ENCODE peak calls at places on chromosomes 16 and 17, in four cellular contexts. Q is GM23248, O is neuronal stem cell, R is psoas muscle. C is an unnamed sample. For H3K4me1 and H3K36me3, the result is how much of the 10 kb centered on the place peaks cover.

GRCh38 chr17:57579245-57579644 is 165.9 kb downstream of the CCDC182 start:
- DNase-seq in Q (no peak), O (no peak), R (no peak), C (no peak)

GRCh38 chr17:59840329-59840907 is 52.3 kb downstream of the TUBD1 start:
- DNase-seq in Q (peak), O (no peak), R (no peak), C (no peak)

GRCh38 chr16:21949713-21950260 is 3.4 kb upstream of the UQCRC2 start:
- DNase-seq in Q (no peak), O (no peak), R (no peak), C (no peak)

GRCh38 chr17:59695943-59696681 is 11.1 kb downstream of the PTRH2 start:
- DNase-seq in Q (peak), O (no peak), R (no peak), C (no peak)

GRCh38 chr16:23976091-23977001 is 140.6 kb downstream of the PRKCB start:
- DNase-seq in Q (no peak), O (no peak), R (no peak), C (no peak)

GRCh38 chr17:81635973-81636504 is 873 bp downstream of the NPLOC4 start:
- DNase-seq in Q (peak), O (no peak), R (no peak), C (no peak)

GRCh38 chr17:42163113-42163512 is 8.3 kb upstream of the RAB5C start:
- DNase-seq in Q (no peak), O (no peak), R (no peak), C (no peak)

GRCh38 chr16:4990415-4990814 is 32.3 kb downstream of the SEC14L5 start:
- DNase-seq in Q (no peak), O (no peak), R (no peak), C (no peak)

GRCh38 chr17:19002191-19002590 is 2.4 kb downstream of the FAM83G start:
- DNase-seq in Q (peak), O (no peak), R (no peak), C (no peak)

GRCh38 chr17:73956595-73957465 is 246.6 kb upstream of the RPL38 start:
- DNase-seq in Q (peak), O (peak), R (no peak), C (peak)

DNA sequence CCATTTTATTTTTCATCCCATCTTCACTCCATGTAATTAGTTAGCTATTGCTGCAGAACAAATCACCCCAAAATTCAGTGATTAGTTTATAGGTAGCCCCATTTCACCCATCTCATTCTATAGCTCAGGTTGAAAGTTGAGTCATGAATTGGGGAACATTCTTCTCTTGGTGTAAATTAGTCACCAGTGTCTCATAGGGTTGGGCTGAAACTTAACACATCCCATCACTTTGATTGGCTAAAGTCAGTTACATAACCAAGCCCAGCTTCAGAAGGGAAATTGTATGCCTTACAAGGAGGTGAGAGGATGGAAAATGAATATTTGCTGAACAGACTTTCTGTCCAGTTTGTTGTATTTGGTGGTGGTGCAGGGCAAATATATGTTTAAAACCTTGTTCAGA is 477.5 kb downstream of the WWOX start:
- DNase-seq in Q (no peak), O (no peak), R (no peak), C (no peak)
- H3K4me1 ChIP-seq in Q (under half), O (under half), R (under half), C (under half)

DNA sequence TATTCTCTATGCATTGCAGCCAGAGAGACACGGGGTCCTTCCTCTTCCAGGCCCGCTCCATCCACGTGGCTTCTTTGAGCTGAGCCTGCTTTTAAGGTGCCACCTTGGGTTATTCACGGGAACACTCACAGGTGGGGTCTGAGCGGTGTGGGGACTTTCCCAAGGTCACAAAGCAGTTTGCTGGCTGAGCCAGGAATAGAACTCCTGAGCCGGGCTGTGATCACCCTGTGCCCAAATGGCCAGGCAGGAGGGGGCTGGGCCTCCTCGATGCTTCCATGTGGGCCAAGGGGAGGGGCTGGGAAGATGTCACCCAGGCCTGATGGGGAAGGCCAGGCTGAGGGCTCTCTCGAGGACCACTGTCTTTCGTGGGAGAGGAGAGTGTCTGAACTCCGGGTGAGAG is 13.0 kb upstream of the GSE1 start:
- DNase-seq in Q (no peak), O (no peak), R (no peak), C (no peak)
- H3K27ac ChIP-seq in Q (no peak), O (no peak), R (peak), C (no peak)

GRCh38 chr16:85665929-85666328 is 22.8 kb downstream of the GINS2 start:
- DNase-seq in Q (no peak), O (no peak), R (peak), C (no peak)

GRCh38 chr16:85665373-85665740 is 23.4 kb downstream of the GINS2 start:
- DNase-seq in Q (no peak), O (no peak), R (no peak), C (no peak)

GRCh38 chr16:85668676-85669424 is 19.9 kb downstream of the GINS2 start:
- DNase-seq in Q (no peak), O (no peak), R (peak), C (no peak)

GRCh38 chr16:85667841-85668413 is 20.8 kb downstream of the GINS2 start:
- DNase-seq in Q (no peak), O (no peak), R (peak), C (no peak)

GRCh38 chr16:85667261-85667660 is 21.5 kb downstream of the GINS2 start:
- DNase-seq in Q (no peak), O (no peak), R (no peak), C (no peak)
- H3K36me3 ChIP-seq in Q (under half), O (half or more), R (half or more), C (half or more)

DNA sequence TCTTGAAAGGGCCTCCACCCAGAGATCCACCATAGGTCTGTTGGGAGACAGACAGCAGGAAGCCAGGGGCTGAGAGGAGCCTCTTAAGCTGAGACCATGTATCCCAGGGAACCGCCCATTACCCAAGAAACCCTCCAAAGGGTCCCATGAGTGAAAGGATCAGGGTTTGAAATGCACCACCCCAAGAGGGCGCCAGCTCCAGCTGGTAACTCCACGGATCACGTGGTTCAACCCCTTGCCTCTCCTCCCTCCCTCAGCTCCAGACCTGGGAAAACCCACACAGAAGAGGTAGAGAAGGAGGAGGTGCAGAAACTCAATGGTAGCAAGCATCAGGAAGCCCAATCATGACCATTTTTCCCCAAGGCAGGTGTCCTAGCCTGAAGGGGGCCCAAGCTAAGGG is 148.7 kb downstream of the AIPL1 start:
- DNase-seq in Q (no peak), O (no peak), R (no peak), C (peak)
- H3K4me1 ChIP-seq in Q (under half), O (under half), R (under half), C (under half)

DNA sequence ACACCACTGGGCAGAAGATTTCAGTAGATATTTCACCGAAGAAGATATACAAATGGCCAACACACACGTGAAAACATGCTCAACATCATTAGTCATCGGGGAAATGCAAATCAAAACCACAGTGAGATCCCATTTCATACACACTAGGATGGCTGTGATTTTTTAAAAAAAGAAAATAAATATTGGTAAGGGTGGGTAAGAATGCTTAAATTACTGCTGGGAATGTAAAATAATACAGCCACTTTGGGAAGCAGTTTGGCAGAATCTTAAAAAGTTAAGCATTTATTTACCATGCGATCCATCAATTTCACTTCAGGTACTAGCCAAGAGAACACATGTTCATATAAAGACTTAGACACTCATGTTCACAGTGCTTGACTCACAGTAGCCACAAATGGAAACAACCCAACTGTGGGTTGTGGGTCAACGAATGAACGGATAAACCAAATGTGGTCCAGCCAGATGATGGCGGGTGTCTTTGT is 6.5 kb upstream of the C16orf74 start:
- DNase-seq in Q (peak), O (no peak), R (no peak), C (no peak)
- H3K27ac ChIP-seq in Q (no peak), O (no peak), R (no peak), C (no peak)

GRCh38 chr17:65533056-65533745 is 28.2 kb downstream of the AXIN2 start:
- DNase-seq in Q (no peak), O (no peak), R (no peak), C (no peak)
- H3K36me3 ChIP-seq in Q (under half), O (half or more), R (half or more), C (under half)

GRCh38 chr17:79740413-79740812 is 9.7 kb downstream of the ENPP7 start:
- DNase-seq in Q (no peak), O (no peak), R (no peak), C (no peak)

GRCh38 chr17:79738643-79739042 is 7.9 kb downstream of the ENPP7 start:
- DNase-seq in Q (no peak), O (no peak), R (no peak), C (no peak)

GRCh38 chr17:79741401-79741750 is 10.6 kb downstream of the ENPP7 start:
- DNase-seq in Q (no peak), O (no peak), R (no peak), C (no peak)

GRCh38 chr17:79737922-79738578 is 7.3 kb downstream of the ENPP7 start:
- DNase-seq in Q (no peak), O (no peak), R (no peak), C (no peak)

DNA sequence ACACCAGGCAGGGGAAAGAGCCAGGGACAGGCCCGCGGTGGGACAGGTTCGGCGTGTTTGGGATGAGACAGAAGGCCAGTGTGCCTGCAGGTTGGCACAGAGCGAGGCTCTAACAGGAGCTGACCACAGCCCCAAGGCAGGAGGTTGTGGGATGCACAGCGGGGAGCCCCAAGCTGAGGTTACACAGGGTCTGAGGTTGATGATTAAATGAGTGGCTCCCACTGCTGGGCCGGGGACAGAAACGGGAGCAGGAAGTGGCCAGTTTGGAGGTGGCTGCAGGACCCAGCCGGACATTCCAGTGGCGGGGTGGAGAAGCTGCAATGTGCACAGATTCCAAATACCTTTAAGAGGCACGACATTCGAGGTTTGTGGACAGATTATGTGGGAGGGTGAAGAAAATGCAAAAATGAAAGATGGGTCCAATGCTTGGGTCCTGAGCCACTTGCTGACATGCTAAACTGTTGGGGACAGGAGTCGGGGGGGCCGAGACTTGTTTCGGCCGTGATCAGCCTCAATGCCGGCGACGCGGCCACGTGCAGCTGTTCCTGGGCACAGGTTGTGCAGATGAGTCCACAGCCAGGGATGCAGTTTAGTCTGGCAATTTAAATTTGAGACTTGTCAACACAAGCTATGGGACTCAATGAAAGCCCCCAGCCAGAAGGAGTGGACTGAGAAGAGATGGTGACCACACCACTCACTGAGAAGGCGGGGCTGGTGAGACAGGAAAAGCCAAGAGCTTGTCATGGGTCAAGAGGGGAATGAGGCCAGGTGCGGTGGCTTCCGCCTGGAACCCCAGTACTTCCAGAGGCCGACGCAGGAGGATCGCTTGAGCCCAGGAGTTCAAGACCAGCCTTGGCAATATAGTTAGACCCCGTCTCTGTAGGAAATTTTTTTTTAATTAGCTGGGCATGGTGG is 8.7 kb downstream of the ENPP7 start:
- DNase-seq in Q (peak), O (no peak), R (no peak), C (no peak)
- H3K4me1 ChIP-seq in Q (under half), O (under half), R (under half), C (under half)

DNA sequence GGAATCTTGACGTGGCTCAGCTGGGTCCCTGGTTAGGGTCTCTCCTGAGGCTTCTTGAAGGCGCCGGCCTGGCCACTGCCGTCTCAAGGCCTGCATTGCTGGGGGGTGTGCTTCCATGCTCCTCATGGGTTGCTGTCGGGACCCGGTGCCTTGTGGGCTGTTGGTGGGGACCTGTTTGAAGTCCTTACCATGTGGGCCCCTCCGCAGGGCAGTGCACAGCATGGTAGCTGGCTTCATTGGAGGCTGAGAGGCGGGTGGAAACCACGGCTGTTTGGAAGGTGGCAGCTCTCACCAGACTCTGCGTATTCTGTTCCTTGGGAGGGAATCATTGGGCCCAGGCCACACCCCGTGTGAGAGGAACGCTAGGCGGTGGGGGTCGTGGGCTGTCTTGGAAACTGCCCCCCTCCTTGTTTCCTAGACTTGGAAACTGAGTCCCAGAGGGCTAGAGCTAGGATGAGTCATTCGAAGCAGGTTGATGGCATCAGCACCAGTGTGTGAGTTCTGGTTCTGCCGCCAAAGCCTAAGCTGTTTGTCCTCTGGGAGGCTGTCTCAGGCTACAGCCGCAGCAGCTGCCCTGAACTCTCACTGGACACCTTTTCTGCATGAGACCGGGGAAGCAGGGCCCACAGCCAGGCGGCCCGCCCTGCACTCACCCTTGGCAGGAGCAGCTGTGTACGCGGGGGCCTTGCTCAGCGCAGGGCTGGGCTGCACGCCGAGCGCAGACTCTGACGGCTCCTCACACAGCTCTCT is 35.2 kb downstream of the ZNF750 start:
- DNase-seq in Q (no peak), O (no peak), R (peak), C (no peak)
- H3K27ac ChIP-seq in Q (no peak), O (no peak), R (peak), C (no peak)